ENCODE peak calls at places on chromosomes 16 and 17, in ten cellular contexts. H is right atrium auricular region; I is GM10248; X is AG09309; C is hypothalamus; Y is EH; W is AG08395; F is H9; P is T1000; G is stimulated activated CD8-positive, alpha-beta memory T cell treated with anti-CD3 and anti-CD28 coated beads, Interleukin-7, amount 100 ng/mL, for 1 hour. E is an unnamed sample.

GRCh38 chr17:36544320-36545092 is at the start of gene GGNBP2:
- DNase-seq in H (peak; percentile 89), I (peak; percentile 94), X (peak; percentile 60), C (peak; percentile 82), Y (peak; percentile 96), W (peak; percentile 92), F (peak; percentile 96), P (peak; percentile 85), G (peak; percentile 77), E (peak; percentile 90)

GRCh38 chr16:67857547-67858233 is 10.2 kb upstream of the CENPT start:
- DNase-seq in H (peak; percentile 97), I (no peak), X (peak; percentile 86), C (peak; percentile 37), Y (peak; percentile 95), W (peak; percentile 98), F (peak; percentile 78), P (peak; percentile 84), G (no peak), E (peak; percentile 51)

GRCh38 chr17:70329751-70330150 is 160.4 kb downstream of the KCNJ2 start:
- DNase-seq in H (no peak), I (no peak), X (no peak), C (no peak), Y (no peak), W (no peak), F (no peak), P (no peak), G (no peak), E (no peak)

GRCh38 chr17:10046259-10046658 is 141.2 kb upstream of the RCVRN start:
- DNase-seq in H (no peak), I (no peak), X (no peak), C (no peak), Y (no peak), W (no peak), F (no peak), P (no peak), G (no peak), E (no peak)

GRCh38 chr17:48757524-48757961 is 29.0 kb upstream of the HOXB13 start:
- DNase-seq in H (no peak), I (no peak), X (no peak), C (no peak), Y (peak; percentile 9), W (peak; percentile 52), F (no peak), P (no peak), G (no peak), E (no peak)

GRCh38 chr17:38608648-38609047 is 2.9 kb upstream of the SRCIN1 start:
- DNase-seq in H (no peak), I (no peak), X (no peak), C (no peak), Y (no peak), W (no peak), F (peak; percentile 69), P (no peak), G (no peak), E (no peak)

GRCh38 chr16:23687034-23687808 is 8.5 kb downstream of the PLK1 start:
- DNase-seq in H (no peak), I (no peak), X (no peak), C (no peak), Y (no peak), W (no peak), F (no peak), P (no peak), G (no peak), E (no peak)

GRCh38 chr17:38877130-38877851 is 7.4 kb downstream of the LASP1 start:
- DNase-seq in H (no peak), I (no peak), X (no peak), C (no peak), Y (no peak), W (no peak), F (peak; percentile 75), P (no peak), G (no peak), E (peak; percentile 42)

GRCh38 chr17:79388556-79389295 is 222.1 kb downstream of the RBFOX3 start:
- DNase-seq in H (no peak), I (peak; percentile 65), X (no peak), C (peak; percentile 1), Y (peak; percentile 30), W (peak; percentile 76), F (peak; percentile 90), P (no peak), G (no peak), E (peak; percentile 83)

GRCh38 chr17:3972281-3972731 is 8.1 kb upstream of the ATP2A3 start:
- DNase-seq in H (no peak), I (no peak), X (no peak), C (no peak), Y (no peak), W (no peak), F (no peak), P (no peak), G (no peak), E (no peak)

GRCh38 chr17:50074227-50074626 is 18.3 kb downstream of the ITGA3 start:
- DNase-seq in H (no peak), I (no peak), X (no peak), C (no peak), Y (no peak), W (no peak), F (no peak), P (no peak), G (no peak), E (no peak)

GRCh38 chr17:76561332-76561731 is 21.5 kb downstream of the PRCD start:
- DNase-seq in H (no peak), I (no peak), X (no peak), C (no peak), Y (no peak), W (no peak), F (no peak), P (no peak), G (no peak), E (no peak)

GRCh38 chr16:57600048-57600835 is 28.2 kb upstream of the ADGRG1 start:
- DNase-seq in H (no peak), I (peak; percentile 71), X (no peak), C (peak; percentile 14), Y (peak; percentile 48), W (peak; percentile 51), F (peak; percentile 91), P (peak; percentile 15), G (no peak), E (peak; percentile 84)

GRCh38 chr16:24409045-24409444 is 130.3 kb upstream of the RBBP6 start:
- DNase-seq in H (peak; percentile 11), I (peak; percentile 21), X (no peak), C (no peak), Y (peak; percentile 1), W (no peak), F (peak; percentile 43), P (no peak), G (no peak), E (no peak)

GRCh38 chr16:15704545-15704987 is 54.5 kb downstream of the NDE1 start:
- DNase-seq in H (peak; percentile 88), I (peak; percentile 76), X (peak; percentile 37), C (peak; percentile 74), Y (peak; percentile 74), W (peak; percentile 87), F (peak; percentile 76), P (no peak), G (peak; percentile 39), E (peak; percentile 90)

GRCh38 chr16:79451196-79451816 is 149.2 kb downstream of the MAF start:
- DNase-seq in H (no peak), I (no peak), X (no peak), C (no peak), Y (no peak), W (no peak), F (no peak), P (no peak), G (no peak), E (no peak)

GRCh38 chr16:12395266-12395665 is 408.4 kb downstream of the CPPED1 start:
- DNase-seq in H (no peak), I (no peak), X (no peak), C (no peak), Y (no peak), W (peak; percentile 13), F (no peak), P (no peak), G (no peak), E (no peak)

GRCh38 chr17:57114085-57114673 is 29.1 kb downstream of the AKAP1 start:
- DNase-seq in H (no peak), I (peak; percentile 76), X (no peak), C (peak; percentile 17), Y (peak; percentile 36), W (peak; percentile 57), F (peak; percentile 88), P (no peak), G (peak; percentile 39), E (peak; percentile 88)

GRCh38 chr17:33674685-33675084 is 381.6 kb upstream of the ASIC2 start:
- DNase-seq in H (peak; percentile 70), I (peak; percentile 67), X (peak; percentile 1), C (peak; percentile 65), Y (peak; percentile 45), W (peak; percentile 74), F (peak; percentile 82), P (no peak), G (no peak), E (peak; percentile 78)

GRCh38 chr16:83118365-83118764 is 491.6 kb downstream of the CDH13 start:
- DNase-seq in H (no peak), I (no peak), X (no peak), C (no peak), Y (peak; percentile 83), W (peak; percentile 61), F (no peak), P (no peak), G (no peak), E (no peak)

GRCh38 chr16:9966569-9967157 is 215.6 kb downstream of the GRIN2A start:
- DNase-seq in H (no peak), I (peak; percentile 32), X (no peak), C (no peak), Y (peak; percentile 25), W (no peak), F (no peak), P (no peak), G (no peak), E (no peak)

GRCh38 chr17:42989146-42989545 is 8.8 kb downstream of the RUNDC1 start:
- DNase-seq in H (no peak), I (no peak), X (no peak), C (no peak), Y (peak; percentile 70), W (no peak), F (no peak), P (no peak), G (no peak), E (no peak)

GRCh38 chr16:11393861-11394592 is 48.8 kb downstream of the RMI2 start:
- DNase-seq in H (no peak), I (no peak), X (no peak), C (no peak), Y (no peak), W (no peak), F (no peak), P (no peak), G (no peak), E (no peak)

GRCh38 chr16:87465306-87465705 is 27.5 kb downstream of the ZCCHC14 start:
- DNase-seq in H (peak; percentile 92), I (no peak), X (peak; percentile 74), C (no peak), Y (peak; percentile 83), W (peak; percentile 88), F (no peak), P (peak; percentile 32), G (no peak), E (no peak)

GRCh38 chr17:77882481-77883212 is 75.9 kb upstream of the TNRC6C start:
- DNase-seq in H (peak; percentile 88), I (peak; percentile 79), X (no peak), C (peak; percentile 52), Y (no peak), W (peak; percentile 25), F (no peak), P (no peak), G (peak; percentile 55), E (no peak)

GRCh38 chr16:14284371-14284770 is 213.3 kb downstream of the MRTFB start:
- DNase-seq in H (no peak), I (no peak), X (no peak), C (no peak), Y (no peak), W (no peak), F (peak; percentile 36), P (no peak), G (no peak), E (no peak)

GRCh38 chr16:79325211-79325610 is 275.3 kb downstream of the MAF start:
- DNase-seq in H (no peak), I (no peak), X (no peak), C (no peak), Y (no peak), W (no peak), F (no peak), P (no peak), G (no peak), E (no peak)

GRCh38 chr17:1077536-1078061 is 80.7 kb downstream of the TIMM22 start:
- DNase-seq in H (no peak), I (no peak), X (no peak), C (no peak), Y (no peak), W (no peak), F (peak; percentile 48), P (no peak), G (no peak), E (no peak)

E was measured in WTC11.